ENCODE peak calls at places on chromosome 15, in nine cellular contexts. H is neural progenitor cell, T is body of pancreas, J is fibroblast of lung, W is heart left ventricle, P is HL-60, Z is cardiac fibroblast, U is brain microvascular endothelial cell, I is AG04449. Y is an unnamed sample.

GRCh38 chr15:63044645-63045437 is 2.3 kb downstream of the TPM1 start:
- DNase-seq in Z (peak), W (peak), P (no peak), U (no peak), T (peak), H (peak), I (no peak), J (peak), Y (no peak)

GRCh38 chr15:48541659-48542334 is 103.7 kb downstream of the FBN1 start:
- DNase-seq in H (no peak), P (no peak), W (no peak), U (peak), Z (peak), I (no peak), J (peak), T (no peak), Y (peak)

GRCh38 chr15:68315495-68316007 is 38.0 kb downstream of the FEM1B start:
- DNase-seq in P (no peak), T (no peak), H (peak), W (no peak), U (no peak), Z (peak), J (peak), I (no peak), Y (no peak)

GRCh38 chr15:48794697-48795134 is 16.2 kb downstream of the CEP152 start:
- DNase-seq in J (peak), H (no peak), W (no peak), I (no peak), P (peak), Z (peak), U (no peak), T (no peak), Y (no peak)

GRCh38 chr15:101538996-101539395 is 49.5 kb upstream of the PCSK6 start:
- DNase-seq in Z (no peak), U (no peak), W (no peak), T (no peak), H (no peak), J (no peak), I (no peak), P (no peak), Y (no peak)

GRCh38 chr15:95440712-95441111 is 889.8 kb upstream of the NR2F2 start:
- DNase-seq in H (no peak), U (no peak), Z (peak), W (peak), P (no peak), T (no peak), I (no peak), J (no peak), Y (peak)

GRCh38 chr15:31974855-31975421 is 55.4 kb upstream of the CHRNA7 start:
- DNase-seq in U (peak), I (no peak), P (peak), W (no peak), H (peak), Z (peak), T (peak), J (no peak), Y (no peak)

GRCh38 chr15:60102748-60103147 is 98.6 kb downstream of the FOXB1 start:
- DNase-seq in H (no peak), U (no peak), T (no peak), W (no peak), P (no peak), I (no peak), Z (no peak), J (no peak), Y (no peak)

GRCh38 chr15:74380361-74381189 is 13.1 kb upstream of the CYP11A1 start:
- DNase-seq in H (no peak), Z (no peak), T (no peak), W (no peak), U (no peak), I (no peak), P (no peak), J (no peak), Y (no peak)

GRCh38 chr15:52019394-52020252 is 604 bp downstream of the MAPK6 start:
- DNase-seq in Z (peak), I (no peak), H (peak), T (peak), U (peak), P (peak), W (peak), J (peak), Y (peak)

GRCh38 chr15:66644000-66644787 is 57.8 kb upstream of the SMAD6 start:
- DNase-seq in P (no peak), J (no peak), U (peak), T (no peak), I (no peak), Z (no peak), H (no peak), W (no peak), Y (no peak)

GRCh38 chr15:90001062-90001682 is at the start of gene ZNF710:
- DNase-seq in H (peak), P (peak), J (peak), I (no peak), U (peak), Z (peak), W (peak), T (peak), Y (peak)

GRCh38 chr15:40441012-40441735 is 421 bp downstream of the BAHD1 start:
- DNase-seq in H (peak), Z (no peak), J (no peak), U (no peak), P (no peak), T (no peak), W (peak), I (no peak), Y (no peak)

GRCh38 chr15:51751687-51752683 is 588 bp downstream of the TMOD2 start:
- DNase-seq in Z (peak), T (peak), I (no peak), P (peak), H (peak), J (peak), U (no peak), W (peak), Y (peak)

GRCh38 chr15:82553846-82554245 is 13.6 kb upstream of the RPS17 start:
- DNase-seq in Z (no peak), H (no peak), J (no peak), I (no peak), W (no peak), P (no peak), T (no peak), U (no peak), Y (no peak)

GRCh38 chr15:40096094-40096876 is 12.4 kb downstream of the BMF start:
- DNase-seq in U (no peak), J (no peak), P (no peak), W (no peak), H (no peak), I (no peak), Z (no peak), T (no peak), Y (no peak)

GRCh38 chr15:96303503-96304054 is 26.9 kb upstream of the NR2F2 start:
- DNase-seq in H (no peak), I (no peak), T (no peak), P (no peak), W (no peak), J (no peak), Z (no peak), U (no peak), Y (no peak)

GRCh38 chr15:77031376-77032050 is 36.6 kb downstream of the PSTPIP1 start:
- DNase-seq in U (no peak), Z (no peak), W (peak), P (peak), H (no peak), I (no peak), T (peak), J (no peak), Y (no peak)
- TF ChIP-seq CTCF in U (no peak), Z (no peak), W (no peak), P (no peak), H (no peak), I (no peak), T (no peak), J (no peak), Y (no peak)

GRCh38 chr15:84761534-84762190 is 13.3 kb downstream of the ZNF592 start:
- DNase-seq in Z (no peak), J (peak), I (no peak), P (no peak), H (no peak), W (no peak), U (no peak), T (no peak), Y (no peak)
- H3K4me3 ChIP-seq in Z (no peak), J (no peak), I (no peak), P (no peak), H (no peak), W (no peak), U (no peak), T (no peak), Y (no peak)

DNA sequence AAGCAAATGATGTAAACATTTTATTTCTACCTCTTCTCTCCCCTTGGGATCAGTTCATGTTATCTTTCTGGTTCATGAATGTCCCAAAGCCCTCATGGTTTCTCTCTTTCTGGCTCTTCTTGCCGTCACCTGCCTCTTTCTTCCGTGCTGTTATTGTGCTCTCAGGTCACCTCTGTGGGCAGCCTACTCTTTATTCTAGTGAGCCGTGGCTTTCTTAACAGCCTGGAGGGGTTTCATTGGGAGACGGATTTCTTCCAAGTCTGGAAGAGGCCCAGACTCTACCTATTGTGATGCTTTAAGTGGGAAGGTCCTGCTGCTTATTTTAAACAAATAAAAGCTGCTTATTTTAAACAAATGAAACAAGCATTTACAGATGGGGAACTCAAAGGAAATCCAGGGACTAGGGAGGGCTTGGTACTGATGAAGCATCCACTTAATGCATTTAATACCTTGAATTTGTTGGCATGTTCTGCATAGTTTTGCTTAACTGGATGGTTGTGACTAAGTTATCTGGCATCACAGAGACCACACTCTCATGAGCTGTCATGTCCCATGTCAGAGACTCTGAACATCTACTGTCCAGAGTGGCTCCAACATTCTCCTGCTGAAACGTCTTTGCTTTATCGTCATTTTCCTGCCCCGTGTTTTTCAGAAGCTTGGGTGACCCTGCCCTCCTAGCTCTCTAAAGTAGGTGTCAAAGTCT is 443.3 kb downstream of the GABRG3 start:
- DNase-seq in H (peak), U (no peak), W (no peak), I (no peak), T (no peak), J (peak), Z (no peak), P (no peak), Y (no peak)
- TF ChIP-seq CTCF in H (no peak), U (no peak), W (no peak), I (no peak), T (no peak), J (no peak), Z (no peak), P (no peak), Y (no peak)

DNA sequence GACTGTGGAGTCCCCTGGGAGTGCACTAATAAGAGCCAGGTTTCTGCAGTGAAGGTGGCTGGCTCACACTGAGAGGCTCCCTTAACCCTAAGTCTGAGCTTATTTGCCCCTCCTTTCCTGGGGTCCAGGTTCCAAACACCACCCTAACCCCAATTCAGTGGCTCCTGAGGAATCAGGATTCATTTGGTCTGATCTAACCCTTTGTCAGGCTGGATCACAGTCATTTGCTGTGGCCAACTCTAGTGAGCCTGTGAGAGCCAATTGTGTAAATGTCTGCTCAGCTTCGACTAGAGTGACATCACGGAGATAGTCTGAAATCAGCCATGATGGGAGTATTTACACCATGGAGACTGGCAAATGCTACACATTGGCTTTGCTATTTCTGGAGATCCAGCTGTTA is 73.7 kb upstream of the ACAN start:
- DNase-seq in T (no peak), Z (no peak), P (no peak), I (no peak), H (no peak), J (no peak), U (no peak), W (no peak), Y (no peak)
- H3K4me3 ChIP-seq in T (no peak), Z (no peak), P (no peak), I (no peak), H (no peak), J (no peak), U (no peak), W (no peak), Y (no peak)

GRCh38 chr15:72540606-72541237 is 66.6 kb downstream of the ARIH1 start:
- DNase-seq in U (no peak), Z (no peak), I (no peak), W (no peak), T (no peak), J (no peak), P (no peak), H (peak), Y (no peak)
- TF ChIP-seq CTCF in U (no peak), Z (no peak), I (no peak), W (no peak), T (no peak), J (no peak), P (no peak), H (no peak), Y (no peak)

DNA sequence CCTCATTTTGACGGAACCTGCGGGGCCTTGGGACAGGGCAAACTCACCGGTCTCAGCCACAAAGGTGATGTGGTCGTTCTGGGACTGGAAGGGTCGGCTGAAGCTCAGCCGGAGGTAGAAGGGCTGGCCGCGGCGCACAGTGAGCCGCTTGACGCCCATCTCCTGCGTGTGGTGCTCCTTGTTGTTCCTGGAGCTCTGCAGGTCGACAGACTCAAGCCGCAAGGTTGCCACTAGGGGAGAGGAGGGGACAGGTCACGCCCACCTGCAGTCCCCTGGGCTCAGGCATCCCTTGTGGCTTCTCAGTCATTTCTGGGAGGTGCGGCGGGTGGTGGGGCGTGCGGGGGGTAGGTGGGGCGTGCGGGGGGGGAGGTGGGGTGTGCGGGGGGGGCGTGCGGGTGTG is 26.7 kb upstream of the TGM5 start:
- DNase-seq in Z (no peak), T (peak), J (no peak), H (peak), P (no peak), I (no peak), U (no peak), W (no peak), Y (no peak)
- H3K4me3 ChIP-seq in Z (no peak), T (no peak), J (no peak), H (no peak), P (no peak), I (no peak), U (no peak), W (no peak), Y (no peak)